ENCODE peak calls at places on chromosomes 7 and 10, in nine cellular contexts. L is A549, J is transverse colon, N is heart left ventricle, B is IMR-90, A is tibial nerve, Q is suprapubic skin, F is Peyer's patch, D is esophagus squamous epithelium. H is an unnamed sample.
A peak's percentile ranks its signal among the peaks of the same experiment; 100 is the strongest.

GRCh38 chr10:67175354-67175753 is 249.5 kb downstream of the LRRTM3 start:
- DNase-seq in L (no peak), J (no peak), N (no peak), B (no peak), A (no peak), Q (no peak), F (no peak), D (no peak), H (no peak)

GRCh38 chr10:94851263-94851662 is 87.2 kb upstream of the CYP2C9 start:
- DNase-seq in L (no peak), J (no peak), N (no peak), B (no peak), A (no peak), Q (no peak), F (no peak), D (no peak), H (no peak)

GRCh38 chr10:93552780-93553179 is 13.7 kb upstream of the FFAR4 start:
- DNase-seq in L (no peak), J (no peak), N (no peak), B (no peak), A (no peak), Q (no peak), F (no peak), D (no peak), H (no peak)

GRCh38 chr10:73907841-73908517 is 3.0 kb upstream of the PLAU start:
- DNase-seq in L (peak; percentile 74), J (peak; percentile 22), N (peak; percentile 77), B (peak; percentile 61), A (no peak), Q (no peak), F (no peak), D (no peak), H (no peak)

GRCh38 chr10:113496124-113496523 is 56.7 kb upstream of the HABP2 start:
- DNase-seq in L (no peak), J (no peak), N (peak; percentile 30), B (no peak), A (no peak), Q (no peak), F (no peak), D (no peak), H (no peak)

GRCh38 chr10:101301111-101301731 is 52.7 kb upstream of the BTRC start:
- DNase-seq in L (peak; percentile 73), J (peak; percentile 18), N (no peak), B (peak; percentile 44), A (no peak), Q (no peak), F (peak; percentile 67), D (no peak), H (peak; percentile 52)

GRCh38 chr10:102492983-102493382 is 9.5 kb downstream of the ACTR1A start:
- DNase-seq in L (no peak), J (no peak), N (peak; percentile 66), B (no peak), A (no peak), Q (no peak), F (no peak), D (no peak), H (no peak)

GRCh38 chr7:44638611-44639557 is 32.5 kb downstream of the OGDH start:
- DNase-seq in L (peak; percentile 83), J (peak; percentile 88), N (peak; percentile 72), B (peak; percentile 75), A (no peak), Q (peak; percentile 87), F (peak; percentile 95), D (no peak), H (peak; percentile 77)

GRCh38 chr7:78702770-78703169 is 750.7 kb downstream of the MAGI2 start:
- DNase-seq in L (no peak), J (no peak), N (no peak), B (peak; percentile 99), A (no peak), Q (no peak), F (no peak), D (no peak), H (no peak)

GRCh38 chr10:96863922-96864543 is 31.9 kb downstream of the LCOR start:
- DNase-seq in L (peak; percentile 74), J (no peak), N (no peak), B (peak; percentile 40), A (no peak), Q (no peak), F (no peak), D (no peak), H (no peak)

GRCh38 chr10:23367896-23368685 is 23.5 kb upstream of the C10orf67 start:
- DNase-seq in L (no peak), J (no peak), N (no peak), B (no peak), A (no peak), Q (no peak), F (no peak), D (no peak), H (no peak)

GRCh38 chr7:155889636-155890508 is 77.6 kb upstream of the SHH start:
- DNase-seq in L (no peak), J (peak; percentile 78), N (no peak), B (no peak), A (no peak), Q (peak; percentile 77), F (peak; percentile 75), D (no peak), H (peak; percentile 91)

GRCh38 chr7:99142727-99143521 is 984 bp downstream of the SMURF1 start:
- DNase-seq in L (peak; percentile 98), J (peak; percentile 97), N (peak; percentile 93), B (peak; percentile 92), A (peak; percentile 96), Q (peak; percentile 98), F (peak; percentile 98), D (peak; percentile 74), H (peak; percentile 99)

GRCh38 chr7:99143522-99143852 is 421 bp downstream of the SMURF1 start:
- DNase-seq in L (no peak), J (no peak), N (no peak), B (no peak), A (no peak), Q (no peak), F (no peak), D (no peak), H (no peak)

GRCh38 chr7:99141756-99142726 is 1.9 kb downstream of the SMURF1 start:
- DNase-seq in L (peak; percentile 80), J (peak; percentile 76), N (peak; percentile 59), B (peak; percentile 79), A (peak; percentile 63), Q (peak; percentile 86), F (peak; percentile 77), D (no peak), H (peak; percentile 72)

GRCh38 chr7:99140813-99141212 is 3.1 kb downstream of the SMURF1 start:
- DNase-seq in L (no peak), J (no peak), N (no peak), B (no peak), A (no peak), Q (no peak), F (no peak), D (no peak), H (no peak)

DNA sequence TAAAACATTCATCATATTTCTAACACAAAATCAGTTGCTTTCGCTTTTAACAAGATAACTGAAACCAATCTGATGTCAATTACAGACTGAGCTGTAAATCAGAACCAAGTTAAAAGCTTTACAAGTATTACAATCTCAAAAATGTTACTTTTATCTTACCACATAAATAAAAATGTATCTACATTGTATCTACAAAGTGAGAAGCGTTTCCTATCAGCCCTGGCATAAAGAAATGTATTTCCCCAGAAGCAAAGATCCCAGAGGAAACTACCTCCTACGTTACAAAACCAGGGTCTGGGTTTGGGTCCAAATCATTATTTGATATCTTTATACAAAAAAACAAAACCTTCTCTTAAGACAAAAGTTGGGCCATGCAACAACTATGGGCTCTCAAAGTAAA is 2.6 kb downstream of the SMURF1 start:
- DNase-seq in L (no peak), J (no peak), N (no peak), B (no peak), A (no peak), Q (no peak), F (no peak), D (no peak), H (no peak)
- H3K4me1 ChIP-seq in L (peaks cover 55% of the 10 kb centered on the region), J (peaks cover 27% of the 10 kb centered on the region), N (peaks cover 48% of the 10 kb centered on the region), B (peaks cover 11% of the 10 kb centered on the region), A (peaks cover 67% of the 10 kb centered on the region), Q (peaks cover 67% of the 10 kb centered on the region), F (no peaks in the 10 kb centered on the region), D (peaks cover 79% of the 10 kb centered on the region), H (peaks cover 27% of the 10 kb centered on the region)

GRCh38 chr7:151689196-151689971 is 169.7 kb upstream of the RHEB start:
- DNase-seq in L (no peak), J (no peak), N (peak; percentile 84), B (no peak), A (no peak), Q (no peak), F (peak; percentile 55), D (no peak), H (no peak)

GRCh38 chr7:151692721-151693120 is 173.0 kb upstream of the RHEB start:
- DNase-seq in L (no peak), J (no peak), N (peak; percentile 66), B (no peak), A (no peak), Q (no peak), F (no peak), D (no peak), H (no peak)

GRCh38 chr7:151690597-151690996 is 170.9 kb upstream of the RHEB start:
- DNase-seq in L (no peak), J (no peak), N (no peak), B (peak; percentile 77), A (no peak), Q (no peak), F (no peak), D (no peak), H (no peak)

GRCh38 chr7:151693140-151693539 is 173.4 kb upstream of the RHEB start:
- DNase-seq in L (no peak), J (no peak), N (no peak), B (no peak), A (no peak), Q (no peak), F (no peak), D (no peak), H (no peak)

DNA sequence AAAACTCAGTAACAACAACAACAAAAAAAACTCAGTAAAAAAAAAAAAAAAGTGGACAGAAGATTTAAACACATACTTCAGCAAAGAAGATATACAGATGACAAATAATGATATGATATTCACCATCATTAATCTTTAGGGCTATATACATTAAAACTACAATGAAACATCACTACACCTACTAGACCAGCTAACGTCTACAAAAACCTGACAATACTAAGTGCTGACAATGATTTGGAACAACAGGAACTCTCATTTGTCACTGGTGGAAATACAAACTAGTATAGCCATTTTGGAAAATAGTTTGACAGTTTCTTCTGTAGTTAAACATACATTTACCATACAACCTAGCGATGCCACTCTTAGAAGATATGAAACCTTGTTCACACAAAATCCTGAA is 171.8 kb upstream of the RHEB start:
- DNase-seq in L (no peak), J (no peak), N (no peak), B (no peak), A (no peak), Q (no peak), F (no peak), D (no peak), H (no peak)
- H3K27ac ChIP-seq in L (no peak overlapping the region), J (no peak overlapping the region), N (no peak overlapping the region), B (no peak overlapping the region), A (no peak overlapping the region), Q (no peak overlapping the region), F (no peak overlapping the region), D (no peak overlapping the region), H (no peak overlapping the region)

GRCh38 chr7:54921116-54921515 is 97.7 kb upstream of the EGFR start:
- DNase-seq in L (no peak), J (no peak), N (no peak), B (no peak), A (no peak), Q (no peak), F (no peak), D (no peak), H (no peak)
- TF ChIP-seq POLR2A in L (no peak), J (no peak), N (no peak), B (no peak), A (no peak), Q (no peak), F (no peak), D (no peak), H (no peak)

GRCh38 chr7:26278769-26279168 is 12.9 kb upstream of the SNX10 start:
- DNase-seq in L (peak; percentile 47), J (no peak), N (no peak), B (no peak), A (no peak), Q (no peak), F (no peak), D (no peak), H (no peak)
- H3K4me1 ChIP-seq in L (no peaks in the 10 kb centered on the region), J (no peaks in the 10 kb centered on the region), N (no peaks in the 10 kb centered on the region), B (no peaks in the 10 kb centered on the region), A (no peaks in the 10 kb centered on the region), Q (no peaks in the 10 kb centered on the region), F (no peaks in the 10 kb centered on the region), D (no peaks in the 10 kb centered on the region), H (no peaks in the 10 kb centered on the region)